ENCODE peak calls at places on chromosomes 12 and 14, in six cellular contexts. M is OCI-LY7, V is MM.1S, A is GM23338, G is HCT116, X is GM23248. Y is an unnamed sample.

GRCh38 chr14:77603654-77604270 is 12.7 kb downstream of the SPTLC2 start:
- DNase-seq in M (no peak), V (no peak), A (no peak), G (no peak), X (no peak), Y (no peak)

GRCh38 chr12:52513736-52514135 is 6.5 kb downstream of the KRT5 start:
- DNase-seq in M (no peak), V (no peak), A (no peak), G (no peak), X (no peak), Y (no peak)

GRCh38 chr14:87073880-87074570 is 919.0 kb downstream of the GALC start:
- DNase-seq in M (no peak), V (no peak), A (no peak), G (no peak), X (no peak), Y (peak; percentile 94)

GRCh38 chr12:89695100-89695499 is 13.5 kb downstream of the ATP2B1 start:
- DNase-seq in M (no peak), V (no peak), A (no peak), G (no peak), X (peak; percentile 78), Y (no peak)

GRCh38 chr12:131235871-131236271 is 282.2 kb downstream of the ADGRD1 start:
- DNase-seq in M (no peak), V (no peak), A (no peak), G (no peak), X (no peak), Y (no peak)

GRCh38 chr12:68759852-68760251 is 13.9 kb downstream of the SLC35E3 start:
- DNase-seq in M (no peak), V (no peak), A (no peak), G (no peak), X (no peak), Y (no peak)

GRCh38 chr12:110266980-110267620 is 13.9 kb upstream of the ATP2A2 start:
- DNase-seq in M (no peak), V (no peak), A (no peak), G (no peak), X (peak; percentile 88), Y (no peak)

GRCh38 chr12:49627752-49628360 is 4.5 kb downstream of the PRPF40B start:
- DNase-seq in M (no peak), V (no peak), A (no peak), G (peak; percentile 23), X (peak; percentile 76), Y (no peak)

GRCh38 chr12:67057072-67057471 is 212.1 kb upstream of the CAND1 start:
- DNase-seq in M (no peak), V (no peak), A (no peak), G (no peak), X (no peak), Y (no peak)

GRCh38 chr12:13288501-13288900 is 92.0 kb downstream of the EMP1 start:
- DNase-seq in M (no peak), V (no peak), A (no peak), G (no peak), X (no peak), Y (no peak)

GRCh38 chr12:53221203-53222076 is 10.6 kb downstream of the RARG start:
- DNase-seq in M (peak; percentile 65), V (peak; percentile 50), A (peak; percentile 86), G (no peak), X (peak; percentile 88), Y (peak; percentile 75)

GRCh38 chr14:34872822-34873590 is 2.2 kb downstream of the BAZ1A start:
- DNase-seq in M (peak; percentile 23), V (no peak), A (peak; percentile 16), G (no peak), X (peak; percentile 73), Y (peak; percentile 66)

GRCh38 chr12:110135012-110135411 is 10.9 kb downstream of the IFT81 start:
- DNase-seq in M (peak; percentile 33), V (no peak), A (no peak), G (no peak), X (peak; percentile 91), Y (peak; percentile 76)

GRCh38 chr12:28248555-28249127 is 58.4 kb downstream of the CCDC91 start:
- DNase-seq in M (no peak), V (no peak), A (no peak), G (no peak), X (no peak), Y (no peak)

GRCh38 chr12:52200086-52200782 is 8.4 kb upstream of the KRT80 start:
- DNase-seq in M (no peak), V (no peak), A (no peak), G (no peak), X (no peak), Y (no peak)

GRCh38 chr12:15684896-15685658 is 104.1 kb downstream of the EPS8 start:
- DNase-seq in M (no peak), V (no peak), A (no peak), G (no peak), X (peak; percentile 37), Y (no peak)

GRCh38 chr12:96529912-96530311 is 40.5 kb downstream of the CFAP54 start:
- DNase-seq in M (no peak), V (no peak), A (no peak), G (no peak), X (no peak), Y (no peak)

GRCh38 chr12:4270670-4271432 is 2.7 kb upstream of the CCND2 start:
- DNase-seq in M (no peak), V (peak; percentile 64), A (peak; percentile 82), G (no peak), X (peak; percentile 29), Y (peak; percentile 65)

GRCh38 chr12:30867415-30867814 is 59.1 kb upstream of the TSPAN11 start:
- DNase-seq in M (no peak), V (no peak), A (no peak), G (no peak), X (no peak), Y (no peak)

GRCh38 chr12:107622005-107622404 is 63.6 kb upstream of the PWP1 start:
- DNase-seq in M (peak; percentile 21), V (no peak), A (peak; percentile 78), G (peak; percentile 42), X (peak; percentile 22), Y (peak; percentile 46)

GRCh38 chr14:47935332-47935731 is 259.9 kb upstream of the MDGA2 start:
- DNase-seq in M (peak; percentile 48), V (no peak), A (no peak), G (no peak), X (no peak), Y (peak; percentile 79)

GRCh38 chr12:31834158-31834557 is 105.3 kb upstream of the AMN1 start:
- DNase-seq in M (no peak), V (no peak), A (no peak), G (no peak), X (no peak), Y (no peak)

GRCh38 chr14:20501346-20501745 is 4.0 kb upstream of the RNASE10 start:
- DNase-seq in M (no peak), V (no peak), A (no peak), G (no peak), X (peak; percentile 77), Y (no peak)

GRCh38 chr14:23095196-23096108 is at the start of gene C14orf119:
- DNase-seq in M (peak; percentile 100), V (peak; percentile 97), A (peak; percentile 100), G (peak; percentile 99), X (peak; percentile 100), Y (peak; percentile 100)

DNA sequence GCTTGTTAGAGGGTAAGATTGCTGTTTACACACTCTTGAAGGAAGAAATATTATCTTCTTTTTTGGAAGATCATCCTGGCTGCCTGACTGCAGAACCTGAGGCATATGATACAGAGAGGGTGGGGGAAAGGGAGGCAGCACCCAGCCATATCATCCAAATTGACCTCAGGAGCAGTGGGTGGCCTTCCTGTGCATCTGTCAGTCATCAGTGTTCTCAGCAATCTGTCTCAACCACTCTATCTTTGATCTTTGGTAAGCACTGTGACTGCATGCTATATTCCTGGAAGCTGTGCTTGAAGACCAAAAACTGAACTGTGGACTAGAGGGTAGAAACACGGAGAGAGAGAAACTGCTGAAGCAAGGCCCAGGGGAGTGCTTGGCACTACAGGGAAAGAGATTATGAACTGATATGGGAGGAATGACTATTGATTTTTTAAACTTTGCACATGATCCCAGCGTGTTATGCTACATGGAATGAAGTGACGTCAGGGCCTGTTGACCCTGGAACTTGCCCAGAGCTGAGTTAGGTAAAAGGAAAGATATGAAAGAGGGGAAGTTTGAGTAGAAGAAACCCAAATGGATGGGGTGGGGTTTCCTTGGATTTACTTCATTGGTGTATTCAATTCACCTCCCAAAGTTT is 171.5 kb downstream of the ASCL1 start:
- DNase-seq in M (no peak), V (no peak), A (no peak), G (no peak), X (no peak), Y (no peak)
- H3K9me2 ChIP-seq in M (no peaks in the 10 kb centered on the region), V (no peaks in the 10 kb centered on the region), A (peaks cover 6% of the 10 kb centered on the region), G (no peaks in the 10 kb centered on the region), X (no peaks in the 10 kb centered on the region), Y (no peaks in the 10 kb centered on the region)

GRCh38 chr14:68283378-68284123 is 464.0 kb downstream of the RAD51B start:
- DNase-seq in M (peak; percentile 96), V (no peak), A (no peak), G (no peak), X (no peak), Y (peak; percentile 72)
- H3K4me2 ChIP-seq in M (peak overlapping the region; percentile 80), V (no peak overlapping the region), A (no peak overlapping the region), G (no peak overlapping the region), X (no peak overlapping the region), Y (peak overlapping the region; percentile 1)

DNA sequence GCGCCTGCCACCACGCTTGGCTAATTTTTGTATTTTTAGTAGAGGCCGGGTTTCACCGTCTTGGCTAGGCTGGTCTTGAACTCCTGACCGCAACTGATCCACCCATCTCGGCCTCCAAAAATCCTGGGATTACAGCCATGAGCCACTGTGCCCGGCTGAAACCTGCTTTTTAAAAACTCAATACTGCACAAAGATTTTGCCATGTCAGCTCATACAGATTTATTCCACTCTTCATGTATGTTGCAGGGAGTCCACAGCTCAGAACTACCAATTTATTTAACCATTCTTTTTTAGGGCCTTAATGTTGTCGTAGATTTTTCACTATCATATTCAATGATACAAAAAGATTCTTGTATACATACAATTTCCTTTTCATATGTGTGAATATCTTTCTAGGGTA is 20.0 kb downstream of the ZCCHC8 start:
- DNase-seq in M (no peak), V (no peak), A (no peak), G (no peak), X (no peak), Y (no peak)
- H3K9me2 ChIP-seq in M (no peaks in the 10 kb centered on the region), V (no peaks in the 10 kb centered on the region), A (no peaks in the 10 kb centered on the region), G (no peaks in the 10 kb centered on the region), X (no peaks in the 10 kb centered on the region), Y (no peaks in the 10 kb centered on the region)

GRCh38 chr12:62113366-62114011 is 146.7 kb upstream of the USP15 start:
- DNase-seq in M (no peak), V (no peak), A (peak; percentile 66), G (no peak), X (no peak), Y (no peak)
- H3K4me2 ChIP-seq in M (no peak overlapping the region), V (no peak overlapping the region), A (peak overlapping the region; percentile 46), G (no peak overlapping the region), X (no peak overlapping the region), Y (no peak overlapping the region)

Y was measured in Karpas-422.